ENCODE peak calls at places on chromosomes 12 and 14, in eight cellular contexts. M is sigmoid colon, I is cardiac fibroblast, X is mammary epithelial cell, G is choroid plexus epithelial cell, R is psoas muscle, E is vagina, L is lung. D is an unnamed sample.

GRCh38 chr12:4483885-4484823 is 38.5 kb upstream of the FGF6 start:
- DNase-seq in M (no peak), I (no peak), X (peak), G (no peak), R (no peak), E (no peak), L (no peak), D (peak)

GRCh38 chr12:57347284-57347683 is 83.6 kb downstream of the R3HDM2 start:
- DNase-seq in M (no peak), I (no peak), X (no peak), G (no peak), R (no peak), E (no peak), L (no peak), D (no peak)

GRCh38 chr12:89450922-89451321 is 73.7 kb downstream of the GALNT4 start:
- DNase-seq in M (no peak), I (peak), X (no peak), G (peak), R (no peak), E (no peak), L (no peak), D (no peak)

GRCh38 chr12:28954333-28954732 is 194.7 kb upstream of the FAR2 start:
- DNase-seq in M (no peak), I (peak), X (no peak), G (peak), R (no peak), E (no peak), L (no peak), D (no peak)

GRCh38 chr12:107509421-107509820 is 176.2 kb upstream of the PWP1 start:
- DNase-seq in M (no peak), I (no peak), X (no peak), G (no peak), R (no peak), E (peak), L (no peak), D (no peak)

GRCh38 chr12:75632452-75632851 is 121.0 kb upstream of the KRR1 start:
- DNase-seq in M (no peak), I (peak), X (no peak), G (peak), R (no peak), E (no peak), L (no peak), D (no peak)

GRCh38 chr12:47034661-47035060 is 44.8 kb upstream of the PCED1B start:
- DNase-seq in M (no peak), I (peak), X (peak), G (peak), R (no peak), E (no peak), L (no peak), D (no peak)

GRCh38 chr12:103423061-103423473 is 72.7 kb downstream of the C12orf42 start:
- DNase-seq in M (no peak), I (no peak), X (no peak), G (no peak), R (no peak), E (no peak), L (no peak), D (no peak)

GRCh38 chr14:67541448-67542387 is 8.6 kb downstream of the PLEKHH1 start:
- DNase-seq in M (peak), I (no peak), X (no peak), G (no peak), R (no peak), E (no peak), L (no peak), D (no peak)

GRCh38 chr12:102976609-102977280 is 19.3 kb downstream of the ASCL1 start:
- DNase-seq in M (no peak), I (no peak), X (no peak), G (no peak), R (no peak), E (no peak), L (no peak), D (no peak)

GRCh38 chr12:107477946-107478610 is 207.5 kb upstream of the PWP1 start:
- DNase-seq in M (no peak), I (no peak), X (peak), G (no peak), R (no peak), E (no peak), L (no peak), D (peak)

GRCh38 chr14:22463763-22464173 is 125.3 kb downstream of the DAD1 start:
- DNase-seq in M (no peak), I (no peak), X (no peak), G (no peak), R (no peak), E (no peak), L (no peak), D (no peak)

GRCh38 chr12:128131955-128132354 is 135.0 kb upstream of the TMEM132C start:
- DNase-seq in M (no peak), I (no peak), X (no peak), G (no peak), R (no peak), E (no peak), L (no peak), D (no peak)

GRCh38 chr14:91341331-91342242 is 76.0 kb downstream of the CCDC88C start:
- DNase-seq in M (no peak), I (no peak), X (no peak), G (no peak), R (no peak), E (no peak), L (no peak), D (no peak)

GRCh38 chr14:63343878-63344277 is 25.1 kb upstream of the GPHB5 start:
- DNase-seq in M (no peak), I (peak), X (peak), G (peak), R (no peak), E (no peak), L (no peak), D (peak)

GRCh38 chr12:5260591-5261086 is 171.3 kb upstream of the NTF3 start:
- DNase-seq in M (no peak), I (no peak), X (no peak), G (no peak), R (no peak), E (no peak), L (no peak), D (no peak)

GRCh38 chr14:79540394-79540793 is 670.9 kb downstream of the DIO2 start:
- DNase-seq in M (no peak), I (no peak), X (no peak), G (no peak), R (no peak), E (no peak), L (no peak), D (peak)

GRCh38 chr14:79542121-79542520 is 669.2 kb downstream of the DIO2 start:
- DNase-seq in M (no peak), I (peak), X (no peak), G (peak), R (no peak), E (no peak), L (no peak), D (no peak)

GRCh38 chr14:79543348-79543747 is 668.0 kb downstream of the DIO2 start:
- DNase-seq in M (no peak), I (no peak), X (no peak), G (no peak), R (no peak), E (no peak), L (no peak), D (no peak)

GRCh38 chr14:79544671-79545070 is 666.6 kb downstream of the DIO2 start:
- DNase-seq in M (no peak), I (peak), X (no peak), G (peak), R (no peak), E (no peak), L (no peak), D (no peak)

GRCh38 chr14:79543966-79544365 is 667.3 kb downstream of the DIO2 start:
- DNase-seq in M (no peak), I (peak), X (no peak), G (peak), R (no peak), E (no peak), L (no peak), D (peak)
- TF ChIP-seq CTCF in M (no peak), I (peak), X (no peak), G (peak), R (no peak), E (no peak), L (no peak), D (peak)

GRCh38 chr12:53624453-53624852 is 1.7 kb downstream of the ATF7 start:
- DNase-seq in M (no peak), I (peak), X (no peak), G (peak), R (no peak), E (no peak), L (no peak), D (peak)

GRCh38 chr12:53623986-53624385 is 2.2 kb downstream of the ATF7 start:
- DNase-seq in M (no peak), I (peak), X (no peak), G (peak), R (no peak), E (no peak), L (no peak), D (peak)

GRCh38 chr12:53624956-53625355 is 1.2 kb downstream of the ATF7 start:
- DNase-seq in M (no peak), I (peak), X (no peak), G (peak), R (no peak), E (no peak), L (no peak), D (no peak)

GRCh38 chr12:53622724-53623123 is 3.5 kb downstream of the ATF7 start:
- DNase-seq in M (no peak), I (no peak), X (no peak), G (no peak), R (no peak), E (no peak), L (no peak), D (no peak)

GRCh38 chr12:53623526-53623925 is 2.7 kb downstream of the ATF7 start:
- DNase-seq in M (no peak), I (peak), X (peak), G (peak), R (no peak), E (no peak), L (no peak), D (peak)
- H3K4me3 ChIP-seq in M (peak), I (peak), X (peak), G (peak), R (peak), E (peak), L (no peak), D (peak)

DNA sequence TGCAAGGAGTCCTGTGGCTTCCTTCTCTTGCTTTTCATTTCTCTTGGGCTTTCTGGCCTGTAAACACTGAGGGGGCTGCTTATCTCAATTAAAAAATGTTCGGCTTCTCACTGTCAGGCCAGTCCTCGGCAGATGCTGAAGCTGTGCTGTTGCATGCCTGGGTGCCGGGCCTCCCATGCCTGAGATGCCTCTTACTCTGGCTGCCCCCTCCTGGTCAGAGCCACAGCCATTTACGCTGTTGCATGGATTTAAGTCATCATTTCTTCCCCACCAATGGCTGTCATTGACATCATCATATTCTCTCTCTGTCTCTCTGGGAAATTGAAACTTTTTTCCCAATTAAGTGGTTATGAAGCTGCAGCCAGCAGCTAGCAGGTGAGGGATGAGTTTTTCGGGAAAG is 53.7 kb downstream of the FOXN4 start:
- DNase-seq in M (peak), I (peak), X (no peak), G (peak), R (no peak), E (no peak), L (no peak), D (peak)
- TF ChIP-seq CTCF in M (no peak), I (peak), X (no peak), G (peak), R (no peak), E (no peak), L (no peak), D (peak)

DNA sequence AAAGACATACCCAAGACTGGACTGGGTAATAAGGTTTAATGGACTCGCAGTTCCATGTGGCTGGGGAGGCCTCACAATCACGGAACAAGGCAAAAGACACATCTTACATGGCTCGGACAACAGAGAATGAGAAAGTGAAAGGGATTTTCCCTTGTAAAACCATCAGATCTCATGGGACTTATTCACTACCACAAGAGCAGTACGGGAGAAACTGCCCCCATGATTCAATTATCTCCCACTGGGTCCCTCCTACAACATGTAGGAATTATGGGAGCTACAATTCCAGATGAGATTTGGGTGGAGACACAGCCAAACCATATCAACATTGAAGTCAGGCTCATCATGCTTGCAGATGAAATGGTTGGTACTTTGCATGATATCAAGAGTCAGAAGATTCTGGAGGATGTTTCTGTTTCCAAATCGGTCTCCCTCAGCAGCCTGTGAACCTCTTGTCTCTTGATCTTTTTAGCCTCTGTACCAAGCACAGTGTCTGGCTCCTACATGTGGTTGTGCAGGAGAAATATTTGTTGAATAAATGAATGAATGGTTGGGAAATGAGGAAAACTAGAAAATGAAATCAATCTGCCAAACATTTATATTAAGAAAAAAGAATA is 98.6 kb downstream of the VRK1 start:
- DNase-seq in M (no peak), I (no peak), X (no peak), G (no peak), R (no peak), E (no peak), L (no peak), D (no peak)
- H3K4me3 ChIP-seq in M (no peak), I (no peak), X (no peak), G (no peak), R (no peak), E (no peak), L (no peak), D (no peak)

GRCh38 chr12:55746147-55746912 is 3.4 kb downstream of the GDF11 start:
- DNase-seq in M (peak), I (no peak), X (no peak), G (no peak), R (no peak), E (no peak), L (no peak), D (no peak)

GRCh38 chr12:55746913-55747231 is 4.0 kb downstream of the GDF11 start:
- DNase-seq in M (no peak), I (no peak), X (no peak), G (no peak), R (no peak), E (no peak), L (no peak), D (no peak)

GRCh38 chr12:55743967-55744931 is 1.3 kb downstream of the GDF11 start:
- DNase-seq in M (peak), I (no peak), X (no peak), G (peak), R (no peak), E (no peak), L (no peak), D (no peak)

GRCh38 chr12:55743131-55743921 is 404 bp downstream of the GDF11 start:
- DNase-seq in M (peak), I (peak), X (peak), G (peak), R (peak), E (no peak), L (no peak), D (peak)

DNA sequence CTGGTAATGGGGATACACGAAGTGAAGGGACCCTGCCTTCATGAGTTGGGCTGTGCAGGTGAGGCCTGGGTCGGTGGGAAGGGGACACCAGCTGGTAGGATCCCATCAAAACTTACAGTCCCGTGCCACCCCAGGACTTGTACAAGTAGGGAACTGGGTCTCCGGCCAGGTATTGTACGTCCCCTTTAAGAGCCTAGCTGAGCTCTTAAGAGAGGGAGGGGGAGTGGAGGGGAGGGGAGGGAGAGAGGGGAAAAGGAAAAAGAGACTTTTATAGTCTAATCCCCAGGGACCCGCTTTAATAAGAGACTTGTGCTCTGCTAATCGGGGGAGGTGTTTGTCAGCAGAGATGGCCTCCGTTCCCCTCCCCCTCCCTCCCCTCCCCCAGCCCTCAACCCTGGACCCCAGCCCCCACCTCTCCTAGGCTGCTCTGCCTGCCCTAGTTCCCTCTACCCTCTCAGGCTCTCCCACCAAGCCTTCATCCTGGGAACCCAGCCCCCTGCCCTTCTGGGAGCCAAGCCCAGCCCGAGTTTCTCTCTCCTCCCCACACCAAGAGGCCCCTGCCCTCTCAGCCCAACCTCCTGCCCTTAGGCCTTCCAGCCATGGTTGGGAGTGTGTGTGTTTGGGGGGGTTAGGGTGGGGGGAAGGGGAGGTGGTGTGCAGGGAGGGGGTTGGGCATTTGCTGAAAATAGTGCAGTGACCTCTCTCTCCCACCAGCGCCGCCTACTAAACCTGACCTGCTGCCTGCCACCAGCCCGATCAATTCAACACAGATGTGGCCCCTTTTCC is 2.6 kb downstream of the GDF11 start:
- DNase-seq in M (peak), I (peak), X (no peak), G (peak), R (no peak), E (no peak), L (no peak), D (no peak)
- TF ChIP-seq CTCF in M (no peak), I (no peak), X (no peak), G (no peak), R (no peak), E (no peak), L (no peak), D (no peak)

DNA sequence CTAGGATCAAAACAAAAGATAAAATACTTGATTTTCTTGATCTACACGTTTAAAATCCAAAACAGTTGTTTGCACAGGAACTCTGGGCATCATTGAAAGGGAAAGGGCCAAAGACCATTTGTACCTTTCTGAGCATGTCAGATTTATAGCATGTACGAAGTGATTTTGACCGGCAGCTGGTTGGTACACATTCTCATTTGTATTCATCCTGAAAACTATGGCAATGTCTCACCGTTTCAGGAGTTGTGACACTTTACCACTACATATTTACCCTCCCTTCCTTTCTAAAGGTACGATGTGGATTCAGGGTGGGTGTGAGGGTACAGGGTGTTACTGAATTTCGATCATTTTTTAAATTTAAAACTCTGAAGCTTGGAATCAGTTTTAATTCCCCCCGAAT is 7.3 kb upstream of the ELK3 start:
- DNase-seq in M (no peak), I (no peak), X (no peak), G (no peak), R (no peak), E (no peak), L (no peak), D (no peak)
- H3K4me3 ChIP-seq in M (no peak), I (no peak), X (no peak), G (no peak), R (no peak), E (no peak), L (no peak), D (no peak)

GRCh38 chr12:19026637-19027508 is 102.7 kb upstream of the PLEKHA5 start:
- DNase-seq in M (no peak), I (no peak), X (no peak), G (no peak), R (no peak), E (no peak), L (no peak), D (no peak)
- TF ChIP-seq CTCF in M (no peak), I (no peak), X (no peak), G (no peak), R (no peak), E (no peak), L (no peak), D (no peak)